ENCODE peak calls at places on chromosomes 7 and 10, in eight cellular contexts. P, Z, E, W, L, C, Y and Q are unnamed samples.

GRCh38 chr10:75395171-75395954 is 6.2 kb downstream of the ZNF503 start:
- DNase-seq in P (peak), Z (no peak), E (no peak), W (peak), L (no peak), C (peak), Y (peak), Q (no peak)

GRCh38 chr10:32384185-32384584 is 37.2 kb upstream of the EPC1 start:
- DNase-seq in P (no peak), Z (no peak), E (no peak), W (no peak), L (no peak), C (no peak), Y (no peak), Q (no peak)

GRCh38 chr7:27510550-27510949 is 152.1 kb downstream of the HIBADH start:
- DNase-seq in P (no peak), Z (no peak), E (no peak), W (no peak), L (no peak), C (no peak), Y (no peak), Q (no peak)

GRCh38 chr10:132623996-132624846 is 86.6 kb downstream of the INPP5A start:
- DNase-seq in P (no peak), Z (no peak), E (no peak), W (no peak), L (no peak), C (no peak), Y (peak), Q (no peak)

GRCh38 chr10:97759981-97760345 is 11.8 kb downstream of the SFRP5 start:
- DNase-seq in P (no peak), Z (no peak), E (no peak), W (no peak), L (no peak), C (no peak), Y (no peak), Q (no peak)

GRCh38 chr7:828793-829561 is 3.3 kb upstream of the SUN1 start:
- DNase-seq in P (no peak), Z (no peak), E (no peak), W (no peak), L (no peak), C (no peak), Y (no peak), Q (no peak)

GRCh38 chr7:51230324-51230625 is 86.3 kb downstream of the COBL start:
- DNase-seq in P (no peak), Z (no peak), E (no peak), W (no peak), L (no peak), C (no peak), Y (no peak), Q (no peak)

GRCh38 chr7:77382532-77382931 is 33.6 kb downstream of the GSAP start:
- DNase-seq in P (no peak), Z (no peak), E (no peak), W (no peak), L (no peak), C (no peak), Y (no peak), Q (no peak)

GRCh38 chr7:105136221-105136620 is 122.2 kb downstream of the KMT2E start:
- DNase-seq in P (no peak), Z (peak), E (no peak), W (peak), L (no peak), C (no peak), Y (no peak), Q (no peak)

GRCh38 chr7:24609059-24609458 is 35.8 kb downstream of the PALS2 start:
- DNase-seq in P (no peak), Z (no peak), E (no peak), W (peak), L (no peak), C (no peak), Y (no peak), Q (no peak)

GRCh38 chr7:137903382-137904169 is 56.8 kb upstream of the DGKI start:
- DNase-seq in P (peak), Z (peak), E (peak), W (peak), L (peak), C (peak), Y (peak), Q (no peak)

GRCh38 chr7:8214162-8214897 is 47.6 kb downstream of the ICA1 start:
- DNase-seq in P (no peak), Z (no peak), E (no peak), W (no peak), L (peak), C (no peak), Y (no peak), Q (no peak)

GRCh38 chr10:103636996-103637395 is 143.5 kb downstream of the NEURL1 start:
- DNase-seq in P (no peak), Z (no peak), E (no peak), W (no peak), L (no peak), C (no peak), Y (no peak), Q (no peak)

GRCh38 chr7:159071260-159071659 is 73.4 kb downstream of the VIPR2 start:
- DNase-seq in P (no peak), Z (no peak), E (no peak), W (no peak), L (peak), C (no peak), Y (no peak), Q (no peak)

GRCh38 chr10:130891066-130891465 is 420.5 kb downstream of the TCERG1L start:
- DNase-seq in P (no peak), Z (no peak), E (no peak), W (no peak), L (no peak), C (no peak), Y (no peak), Q (no peak)

GRCh38 chr7:93160410-93160809 is 12.2 kb upstream of the SAMD9L start:
- DNase-seq in P (no peak), Z (no peak), E (no peak), W (no peak), L (no peak), C (no peak), Y (no peak), Q (no peak)

GRCh38 chr7:100694196-100694745 is at the start of gene GIGYF1:
- DNase-seq in P (peak), Z (no peak), E (peak), W (peak), L (peak), C (peak), Y (peak), Q (no peak)

GRCh38 chr10:9824546-9825164 is 1193.0 kb upstream of the CELF2 start:
- DNase-seq in P (no peak), Z (no peak), E (no peak), W (no peak), L (no peak), C (peak), Y (no peak), Q (no peak)

GRCh38 chr7:56026538-56026937 is 24.7 kb downstream of the PSPH start:
- DNase-seq in P (no peak), Z (no peak), E (no peak), W (no peak), L (no peak), C (no peak), Y (no peak), Q (no peak)

GRCh38 chr7:41696323-41696916 is 6.5 kb downstream of the INHBA start:
- DNase-seq in P (no peak), Z (peak), E (no peak), W (peak), L (peak), C (peak), Y (peak), Q (no peak)

DNA sequence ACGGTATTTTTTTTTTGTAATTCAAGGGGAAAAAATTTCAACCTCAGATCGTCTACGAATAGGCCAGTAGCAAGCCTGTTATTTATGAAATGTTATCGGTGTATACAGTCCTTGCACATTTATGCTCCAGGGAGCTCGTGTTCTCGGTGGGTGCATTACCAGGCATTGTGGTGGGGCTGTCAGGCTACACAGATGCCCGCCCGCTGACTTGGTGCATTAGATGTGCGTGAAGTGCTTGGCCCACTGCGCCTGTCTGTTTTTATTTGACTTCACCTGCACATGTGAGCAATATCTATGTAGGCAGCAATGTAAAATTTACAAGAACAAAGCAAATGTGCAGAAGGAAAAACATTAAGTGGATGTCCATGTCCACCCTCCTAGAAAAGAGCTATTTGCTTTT is 2.7 kb downstream of the FOXK1 start:
- DNase-seq in P (no peak), Z (no peak), E (no peak), W (no peak), L (no peak), C (no peak), Y (peak), Q (no peak)
- H3K4me3 ChIP-seq in P (peak), Z (no peak), E (no peak), W (peak), L (peak), C (peak), Y (peak), Q (peak)

GRCh38 chr10:80211786-80212185 is 6.4 kb upstream of the ANXA11 start:
- DNase-seq in P (no peak), Z (no peak), E (no peak), W (no peak), L (no peak), C (no peak), Y (no peak), Q (no peak)
- TF ChIP-seq POLR2AphosphoS5 in P (no peak), Z (no peak), E (no peak), W (no peak), L (no peak), C (no peak), Y (no peak), Q (no peak)

GRCh38 chr7:21355406-21355874 is 72.4 kb upstream of the SP4 start:
- DNase-seq in P (no peak), Z (no peak), E (peak), W (no peak), L (no peak), C (no peak), Y (no peak), Q (no peak)
- H3K4me3 ChIP-seq in P (no peak), Z (no peak), E (no peak), W (no peak), L (no peak), C (no peak), Y (no peak), Q (no peak)

DNA sequence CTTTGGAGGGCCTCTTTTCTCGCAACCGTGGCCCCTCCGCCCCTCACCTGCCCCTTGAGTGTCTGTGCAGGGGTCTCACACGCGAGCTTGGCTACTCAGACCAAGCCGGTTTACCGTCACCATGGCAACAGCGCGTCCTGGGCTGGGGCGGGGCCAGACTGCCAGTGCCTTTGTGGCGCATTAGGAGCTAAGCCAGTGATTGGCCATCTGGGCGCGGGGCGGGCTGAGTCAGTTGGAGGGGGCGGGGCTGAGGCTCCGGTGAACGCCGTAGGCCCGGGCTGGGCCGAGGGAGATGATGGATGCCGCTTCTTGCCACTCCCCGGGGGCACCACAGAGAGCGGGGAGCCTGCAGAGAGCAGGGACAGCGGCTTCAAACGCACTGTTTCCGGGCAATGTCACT is 48.7 kb upstream of the FXYD4 start:
- DNase-seq in P (peak), Z (no peak), E (no peak), W (peak), L (peak), C (peak), Y (peak), Q (no peak)
- TF ChIP-seq POLR2AphosphoS5 in P (no peak), Z (no peak), E (no peak), W (peak), L (no peak), C (no peak), Y (peak), Q (no peak)

DNA sequence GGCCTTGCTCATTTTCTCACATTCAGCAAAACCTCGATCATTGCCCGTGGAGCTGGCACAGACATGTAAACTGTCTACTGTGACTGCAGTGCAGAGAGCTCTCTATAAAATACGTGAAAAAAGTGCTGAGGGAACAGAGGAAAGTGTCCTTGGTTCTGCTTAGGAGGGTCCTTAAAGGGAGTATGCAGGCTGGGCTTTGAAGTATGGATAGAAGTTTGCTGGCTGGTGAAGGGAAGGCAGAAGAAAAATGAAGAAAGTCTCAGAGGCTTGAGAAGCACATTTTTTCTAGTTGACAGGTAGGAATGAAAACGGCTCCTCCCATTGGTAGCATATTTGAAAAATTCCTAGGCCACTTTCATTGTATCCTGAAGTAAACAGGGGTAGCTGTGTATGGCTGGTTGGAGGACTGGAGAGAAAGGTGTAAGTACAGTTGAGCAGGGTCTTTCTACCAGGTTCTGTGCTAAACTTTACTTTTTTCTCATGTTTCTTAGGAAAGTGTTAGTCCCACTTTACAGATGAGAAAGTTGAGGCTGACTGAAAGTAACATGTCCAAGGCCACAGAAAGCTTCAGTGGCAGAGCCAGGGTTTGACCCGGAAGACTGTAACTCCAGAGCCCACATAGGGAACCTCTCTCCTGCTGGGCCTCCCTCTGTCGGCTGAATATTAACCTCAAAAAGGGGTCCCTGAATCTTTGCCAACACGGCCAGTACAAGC is 63.0 kb upstream of the PPIF start:
- DNase-seq in P (no peak), Z (no peak), E (no peak), W (no peak), L (no peak), C (no peak), Y (no peak), Q (no peak)
- H3K4me3 ChIP-seq in P (no peak), Z (no peak), E (no peak), W (no peak), L (no peak), C (no peak), Y (no peak), Q (no peak)

DNA sequence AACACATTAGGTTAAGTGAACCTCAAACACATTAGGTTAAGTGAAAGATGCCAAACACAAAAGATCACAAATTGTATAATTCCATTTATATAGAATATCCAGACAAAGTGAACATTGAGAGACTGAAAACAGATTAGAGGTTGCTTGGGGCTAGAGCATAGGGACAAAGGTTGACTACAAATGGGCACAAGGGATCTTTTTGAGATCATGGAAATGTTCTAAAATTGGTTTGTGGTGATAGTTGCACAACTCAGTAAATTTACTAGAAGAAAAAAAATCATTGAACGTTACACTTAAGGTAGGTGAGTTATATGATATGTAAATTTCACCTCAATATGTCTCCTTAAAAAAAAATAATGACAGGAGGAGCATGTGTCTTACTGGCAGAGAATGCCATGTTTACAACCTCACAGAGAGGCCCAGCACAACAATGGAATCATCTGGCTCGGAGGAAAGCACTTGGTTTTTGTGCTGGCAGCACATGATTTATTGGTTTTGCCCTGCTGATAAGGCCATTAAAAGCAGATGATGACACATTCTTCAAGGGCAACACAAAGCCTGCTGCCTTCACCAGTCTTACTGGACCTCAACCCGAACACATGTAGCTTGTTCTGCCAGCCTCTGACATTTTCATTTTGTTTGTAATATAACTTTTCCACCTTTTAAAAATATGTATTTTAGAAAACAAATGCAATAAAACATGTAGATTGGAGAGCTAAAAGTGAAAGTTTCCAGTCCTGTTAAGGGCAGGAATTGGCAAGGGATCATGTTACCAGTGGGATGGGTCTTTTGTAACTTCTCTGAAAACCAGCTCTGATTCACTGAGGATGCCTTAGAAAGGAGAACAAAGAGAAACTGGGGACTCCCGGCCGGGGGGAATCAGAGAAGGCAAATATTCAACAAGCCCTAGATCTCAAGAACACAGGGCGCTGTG is 11.9 kb upstream of the LMOD2 start:
- DNase-seq in P (no peak), Z (peak), E (no peak), W (peak), L (no peak), C (no peak), Y (no peak), Q (no peak)
- TF ChIP-seq POLR2AphosphoS5 in P (no peak), Z (no peak), E (no peak), W (no peak), L (no peak), C (no peak), Y (no peak), Q (no peak)

GRCh38 chr10:111129348-111129747 is 52.5 kb downstream of the ADRA2A start:
- DNase-seq in P (no peak), Z (no peak), E (no peak), W (no peak), L (no peak), C (no peak), Y (no peak), Q (no peak)

GRCh38 chr10:111130471-111130870 is 53.6 kb downstream of the ADRA2A start:
- DNase-seq in P (no peak), Z (no peak), E (no peak), W (no peak), L (no peak), C (no peak), Y (no peak), Q (no peak)

GRCh38 chr10:111126073-111126472 is 49.2 kb downstream of the ADRA2A start:
- DNase-seq in P (no peak), Z (no peak), E (no peak), W (no peak), L (no peak), C (no peak), Y (no peak), Q (no peak)

GRCh38 chr10:111126981-111127848 is 50.4 kb downstream of the ADRA2A start:
- DNase-seq in P (no peak), Z (no peak), E (no peak), W (no peak), L (no peak), C (no peak), Y (no peak), Q (peak)

DNA sequence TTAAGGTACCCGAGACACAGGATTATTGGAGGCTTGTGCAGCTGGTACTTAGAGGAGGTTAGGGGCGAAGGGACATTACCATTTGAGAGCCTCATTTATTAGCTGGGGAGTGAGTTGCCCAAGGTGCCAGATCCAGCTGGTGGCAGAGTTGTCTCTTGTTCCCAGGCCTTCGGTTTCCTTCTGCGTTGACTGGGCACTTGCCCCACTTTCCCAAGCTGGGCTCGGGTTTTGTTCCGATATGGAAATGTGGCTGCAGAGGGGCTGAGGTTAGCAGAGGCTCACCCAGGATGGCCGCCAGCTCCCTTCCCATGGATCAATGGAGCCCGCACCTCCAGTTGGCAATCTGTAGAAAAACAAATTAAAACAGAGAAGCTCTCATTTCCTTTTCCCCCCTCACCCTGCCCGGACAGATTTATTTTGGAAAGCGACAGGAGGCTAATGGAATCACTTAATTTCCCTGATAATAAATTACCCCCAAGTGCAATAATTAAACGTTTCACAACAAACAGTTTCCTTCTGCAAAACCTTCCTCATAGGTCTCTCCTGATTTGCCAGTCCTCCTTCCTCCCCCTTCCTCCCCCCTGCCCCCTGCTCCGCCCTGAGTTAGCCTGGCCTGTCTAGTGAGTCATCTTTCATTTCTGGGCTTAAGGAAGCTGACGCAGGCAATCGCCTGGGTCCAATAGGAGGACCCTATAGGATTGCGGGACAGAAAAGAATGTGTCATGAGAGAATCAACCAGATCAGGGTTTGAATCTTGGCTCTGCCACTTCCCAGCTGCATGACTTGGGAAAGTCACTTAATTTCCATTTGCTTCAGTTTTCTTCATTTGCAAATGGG is 51.7 kb downstream of the ADRA2A start:
- DNase-seq in P (no peak), Z (peak), E (no peak), W (no peak), L (no peak), C (no peak), Y (no peak), Q (peak)
- H3K4me3 ChIP-seq in P (no peak), Z (no peak), E (no peak), W (peak), L (no peak), C (no peak), Y (no peak), Q (no peak)

GRCh38 chr10:62268399-62269076 is at the start of gene RTKN2:
- DNase-seq in P (peak), Z (peak), E (peak), W (peak), L (peak), C (peak), Y (peak), Q (no peak)
- TF ChIP-seq POLR2AphosphoS5 in P (peak), Z (peak), E (no peak), W (peak), L (no peak), C (no peak), Y (peak), Q (no peak)